ENCODE peak calls at places on chromosomes 5 and 9, in four cellular contexts. One of them, this sample, is unnamed.

GRCh38 chr9:80492221-80492620 is 920.5 kb downstream of the TLE4 start:
- DNase-seq in H1: no peak
- DNase-seq in GM12878: no peak
- DNase-seq in HepG2: no peak
- DNase-seq in this sample: no peak

GRCh38 chr9:13358128-13358527 is 78.6 kb upstream of the MPDZ start:
- DNase-seq in H1: no peak
- DNase-seq in GM12878: no peak
- DNase-seq in HepG2: no peak
- DNase-seq in this sample: peak; percentile 20

GRCh38 chr5:137737349-137738256 is 1.7 kb upstream of the KLHL3 start:
- DNase-seq in H1: no peak
- DNase-seq in GM12878: no peak
- DNase-seq in HepG2: no peak
- DNase-seq in this sample: no peak

GRCh38 chr5:103013933-103014552 is 105.9 kb downstream of the GIN1 start:
- DNase-seq in H1: no peak
- DNase-seq in GM12878: no peak
- DNase-seq in HepG2: no peak
- DNase-seq in this sample: peak; percentile 27

GRCh38 chr9:91023741-91024140 is 222.1 kb downstream of the SYK start:
- DNase-seq in H1: no peak
- DNase-seq in GM12878: no peak
- DNase-seq in HepG2: no peak
- DNase-seq in this sample: no peak

GRCh38 chr9:14326264-14326826 is 12.4 kb upstream of the NFIB start:
- DNase-seq in H1: no peak
- DNase-seq in GM12878: no peak
- DNase-seq in HepG2: no peak
- DNase-seq in this sample: no peak

GRCh38 chr9:98700801-98701200 is 7.9 kb downstream of the GABBR2 start:
- DNase-seq in H1: no peak
- DNase-seq in GM12878: no peak
- DNase-seq in HepG2: no peak
- DNase-seq in this sample: no peak

GRCh38 chr9:1709347-1709746 is 305.8 kb upstream of the SMARCA2 start:
- DNase-seq in H1: no peak
- DNase-seq in GM12878: no peak
- DNase-seq in HepG2: peak; percentile 8
- DNase-seq in this sample: peak; percentile 40

GRCh38 chr5:98308231-98308630 is 465.2 kb upstream of the RGMB start:
- DNase-seq in H1: no peak
- DNase-seq in GM12878: no peak
- DNase-seq in HepG2: no peak
- DNase-seq in this sample: no peak

GRCh38 chr9:8331507-8331906 is 531.9 kb upstream of the DMAC1 start:
- DNase-seq in H1: no peak
- DNase-seq in GM12878: no peak
- DNase-seq in HepG2: no peak
- DNase-seq in this sample: peak; percentile 14

GRCh38 chr5:167653645-167654106 is 637.8 kb upstream of the WWC1 start:
- DNase-seq in H1: no peak
- DNase-seq in GM12878: no peak
- DNase-seq in HepG2: no peak
- DNase-seq in this sample: no peak

GRCh38 chr5:134084166-134084565 is 30.3 kb upstream of the TCF7 start:
- DNase-seq in H1: no peak
- DNase-seq in GM12878: no peak
- DNase-seq in HepG2: no peak
- DNase-seq in this sample: no peak

GRCh38 chr9:78860806-78861475 is 564.0 kb downstream of the PSAT1 start:
- DNase-seq in H1: no peak
- DNase-seq in GM12878: no peak
- DNase-seq in HepG2: no peak
- DNase-seq in this sample: no peak

GRCh38 chr5:159682623-159683022 is 233.7 kb upstream of the ADRA1B start:
- DNase-seq in H1: no peak
- DNase-seq in GM12878: no peak
- DNase-seq in HepG2: no peak
- DNase-seq in this sample: no peak

GRCh38 chr5:91189480-91190332 is 193.4 kb downstream of the ARRDC3 start:
- DNase-seq in H1: no peak
- DNase-seq in GM12878: no peak
- DNase-seq in HepG2: peak; percentile 3
- DNase-seq in this sample: peak; percentile 5

GRCh38 chr5:149166128-149166527 is 24.8 kb downstream of the ABLIM3 start:
- DNase-seq in H1: no peak
- DNase-seq in GM12878: no peak
- DNase-seq in HepG2: no peak
- DNase-seq in this sample: no peak

GRCh38 chr9:75953218-75953617 is 62.7 kb downstream of the PCSK5 start:
- DNase-seq in H1: no peak
- DNase-seq in GM12878: no peak
- DNase-seq in HepG2: peak; percentile 3
- DNase-seq in this sample: no peak

GRCh38 chr5:21711854-21712752 is 1141.0 kb downstream of the CDH12 start:
- DNase-seq in H1: no peak
- DNase-seq in GM12878: no peak
- DNase-seq in HepG2: no peak
- DNase-seq in this sample: no peak

GRCh38 chr5:73902327-73903051 is 276.5 kb downstream of the ARHGEF28 start:
- DNase-seq in H1: no peak
- DNase-seq in GM12878: peak; percentile 55
- DNase-seq in HepG2: peak; percentile 41
- DNase-seq in this sample: peak; percentile 79

GRCh38 chr5:170166101-170166500 is 60.4 kb downstream of the FOXI1 start:
- DNase-seq in H1: no peak
- DNase-seq in GM12878: no peak
- DNase-seq in HepG2: no peak
- DNase-seq in this sample: no peak

DNA sequence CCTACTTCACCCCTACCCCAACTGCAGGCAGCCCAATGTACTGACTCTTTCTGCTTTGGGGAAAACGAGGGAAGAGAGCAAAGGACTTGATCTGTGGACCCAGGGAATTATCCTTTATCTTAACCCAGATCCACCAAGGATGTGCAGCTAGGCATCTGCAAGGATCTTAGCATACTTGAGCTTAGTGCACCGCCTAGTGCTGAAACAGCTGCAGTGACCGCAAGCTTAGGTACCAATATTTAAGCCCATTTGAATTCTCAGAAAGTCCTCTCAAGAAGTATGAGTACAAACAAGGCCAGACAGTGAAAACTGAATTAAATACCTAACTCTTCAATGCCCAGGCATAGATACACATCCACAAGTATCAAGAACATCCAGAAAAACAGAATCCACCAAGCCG is 576.7 kb upstream of the ADAMTS16 start:
- DNase-seq in H1: peak; percentile 49
- DNase-seq in GM12878: no peak
- DNase-seq in HepG2: no peak
- DNase-seq in this sample: no peak
- TF ChIP-seq JUND in H1: no peak
- TF ChIP-seq JUND in GM12878: no peak
- TF ChIP-seq JUND in HepG2: no peak
- TF ChIP-seq JUND in this sample: no peak

DNA sequence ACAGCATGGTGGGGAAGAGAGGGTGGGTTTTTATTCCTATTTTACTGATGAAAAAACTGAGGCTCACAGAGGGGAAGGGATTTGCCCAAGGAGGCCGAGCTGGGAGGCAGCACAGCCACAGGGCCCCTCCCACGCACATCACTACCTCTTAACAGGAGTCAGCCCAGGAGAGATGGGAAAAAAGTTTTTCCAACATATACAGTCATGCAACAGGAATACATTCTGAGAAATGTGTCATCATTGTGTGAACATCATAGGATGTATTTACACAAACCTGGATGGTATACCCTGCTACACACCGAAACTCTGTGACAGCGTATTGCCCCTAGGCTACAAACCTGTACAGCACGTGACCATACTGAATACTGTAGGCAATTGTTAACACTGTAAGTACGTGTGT is 11.6 kb downstream of the TRAF1 start:
- DNase-seq in H1: no peak
- DNase-seq in GM12878: no peak
- DNase-seq in HepG2: no peak
- DNase-seq in this sample: no peak
- TF ChIP-seq JUND in H1: no peak
- TF ChIP-seq JUND in GM12878: no peak
- TF ChIP-seq JUND in HepG2: no peak
- TF ChIP-seq JUND in this sample: no peak

DNA sequence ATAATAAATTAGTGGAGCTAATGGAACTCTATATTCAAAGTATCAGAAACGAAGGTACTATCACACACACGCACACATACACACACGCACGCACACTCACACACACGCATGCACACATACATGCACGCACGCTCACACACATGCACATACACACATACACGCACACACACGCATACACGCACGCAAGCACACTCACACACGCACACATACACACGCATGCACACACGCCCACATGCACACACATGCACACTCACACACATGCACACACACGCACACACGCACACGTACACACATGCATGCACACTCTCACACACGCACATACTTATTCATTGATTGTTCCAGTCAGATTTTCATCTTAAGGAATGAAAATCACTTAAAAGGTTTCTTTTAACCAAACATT is 69.8 kb upstream of the ICE1 start:
- DNase-seq in H1: no peak
- DNase-seq in GM12878: no peak
- DNase-seq in HepG2: no peak
- DNase-seq in this sample: no peak
- TF ChIP-seq JUND in H1: no peak
- TF ChIP-seq JUND in GM12878: no peak
- TF ChIP-seq JUND in HepG2: no peak
- TF ChIP-seq JUND in this sample: no peak

GRCh38 chr9:131980267-131980916 is 99.3 kb downstream of the MED27 start:
- DNase-seq in H1: no peak
- DNase-seq in GM12878: no peak
- DNase-seq in HepG2: no peak
- DNase-seq in this sample: no peak
- TF ChIP-seq JUND in H1: no peak
- TF ChIP-seq JUND in GM12878: no peak
- TF ChIP-seq JUND in HepG2: no peak
- TF ChIP-seq JUND in this sample: no peak

DNA sequence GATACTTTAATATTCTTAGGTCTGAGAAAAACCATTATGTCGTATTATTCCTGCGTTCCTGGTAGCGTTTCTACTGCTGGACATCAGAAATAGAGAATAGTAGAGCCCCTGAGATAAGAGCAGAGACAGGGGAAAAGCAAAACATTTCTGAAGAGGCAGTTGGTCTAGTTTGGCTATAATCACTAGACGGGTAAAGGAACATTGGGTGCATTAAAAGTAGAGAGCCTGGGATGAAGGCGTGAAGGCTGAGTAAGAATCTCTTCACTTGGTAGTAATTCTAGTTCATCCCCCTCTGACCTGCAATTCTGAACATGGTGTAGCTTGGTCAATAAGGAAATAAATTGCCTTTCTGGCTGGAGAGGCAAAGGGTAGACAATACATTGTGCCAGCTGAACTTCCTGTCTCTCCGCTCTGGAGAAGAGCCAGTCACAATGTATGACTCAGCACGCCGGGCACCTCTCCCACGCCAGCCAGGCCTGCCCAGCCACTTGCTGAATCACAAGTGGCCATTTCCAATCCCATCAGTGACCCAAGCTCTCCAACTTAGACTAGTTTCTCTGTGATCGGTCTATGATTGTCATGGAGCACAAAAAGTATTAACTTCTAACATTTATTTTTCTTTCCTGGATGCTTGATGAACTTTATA is 75.4 kb downstream of the STK32A start:
- DNase-seq in H1: no peak
- DNase-seq in GM12878: no peak
- DNase-seq in HepG2: no peak
- DNase-seq in this sample: peak; percentile 19
- TF ChIP-seq JUND in H1: no peak
- TF ChIP-seq JUND in GM12878: no peak
- TF ChIP-seq JUND in HepG2: no peak
- TF ChIP-seq JUND in this sample: no peak

GRCh38 chr5:19031491-19031890 is 956.5 kb downstream of the CDH18 start:
- DNase-seq in H1: no peak
- DNase-seq in GM12878: no peak
- DNase-seq in HepG2: no peak
- DNase-seq in this sample: no peak

GRCh38 chr5:19035816-19036215 is 952.2 kb downstream of the CDH18 start:
- DNase-seq in H1: no peak
- DNase-seq in GM12878: no peak
- DNase-seq in HepG2: no peak
- DNase-seq in this sample: no peak
- TF ChIP-seq JUND in H1: no peak
- TF ChIP-seq JUND in GM12878: no peak
- TF ChIP-seq JUND in HepG2: no peak
- TF ChIP-seq JUND in this sample: no peak

This sample was measured in T47D.